ENCODE peak calls at places on chromosomes 6 and 20, in ten cellular contexts. G, Y, L, K, W, U, F, H, I and M are unnamed samples.

GRCh38 chr20:10848810-10849370 is 175.1 kb upstream of the JAG1 start:
- DNase-seq in G (no peak), Y (peak; percentile 57), L (peak; percentile 94), K (peak; percentile 87), W (peak; percentile 11), U (peak; percentile 45), F (peak; percentile 96), H (no peak), I (no peak), M (peak; percentile 95)

GRCh38 chr6:87277123-87277522 is 45.3 kb upstream of the SMIM8 start:
- DNase-seq in G (no peak), Y (peak; percentile 10), L (peak; percentile 7), K (peak; percentile 25), W (peak; percentile 26), U (no peak), F (peak; percentile 8), H (no peak), I (no peak), M (peak; percentile 21)

GRCh38 chr6:20486641-20487040 is 47.6 kb upstream of the CDKAL1 start:
- DNase-seq in G (no peak), Y (no peak), L (no peak), K (no peak), W (no peak), U (no peak), F (peak; percentile 64), H (no peak), I (no peak), M (no peak)

GRCh38 chr6:126548301-126548700 is 208.4 kb downstream of the CENPW start:
- DNase-seq in G (no peak), Y (peak; percentile 19), L (peak; percentile 21), K (no peak), W (no peak), U (no peak), F (no peak), H (no peak), I (no peak), M (peak; percentile 3)

GRCh38 chr6:150299873-150300485 is 68.8 kb upstream of the IYD start:
- DNase-seq in G (no peak), Y (no peak), L (no peak), K (no peak), W (peak; percentile 77), U (no peak), F (no peak), H (no peak), I (peak; percentile 36), M (no peak)

GRCh38 chr6:138145402-138145801 is 16.3 kb upstream of the ARFGEF3 start:
- DNase-seq in G (no peak), Y (no peak), L (no peak), K (no peak), W (no peak), U (no peak), F (no peak), H (no peak), I (no peak), M (no peak)

GRCh38 chr6:37517411-37517812 is 17.7 kb upstream of the CCDC167 start:
- DNase-seq in G (no peak), Y (no peak), L (peak; percentile 66), K (no peak), W (no peak), U (peak; percentile 31), F (no peak), H (peak; percentile 38), I (no peak), M (peak; percentile 67)

GRCh38 chr6:113595921-113596376 is 261.2 kb upstream of the MARCKS start:
- DNase-seq in G (no peak), Y (no peak), L (peak; percentile 98), K (no peak), W (no peak), U (no peak), F (peak; percentile 35), H (no peak), I (no peak), M (peak; percentile 98)

GRCh38 chr6:111831408-111831807 is 41.8 kb downstream of the FYN start:
- DNase-seq in G (no peak), Y (no peak), L (no peak), K (no peak), W (no peak), U (no peak), F (no peak), H (no peak), I (no peak), M (no peak)

GRCh38 chr20:59159822-59160740 is 3.5 kb upstream of the ZNF831 start:
- DNase-seq in G (no peak), Y (no peak), L (no peak), K (peak; percentile 7), W (peak; percentile 80), U (peak; percentile 40), F (no peak), H (no peak), I (peak; percentile 63), M (no peak)